ENCODE peak calls at places on chromosomes 1 and 21, in seven cellular contexts. R is SK-N-SH, J is endothelial cell of umbilical vein, F is neural progenitor cell, T is HCT116, H is GM23248, V is fibroblast of lung. G is an unnamed sample.

GRCh38 chr1:160491017-160491416 is 32.0 kb downstream of the SLAMF6 start:
- DNase-seq in R (no peak), J (no peak), T (no peak), H (no peak), F (no peak), V (no peak), G (peak; percentile 45)

GRCh38 chr1:236065509-236066005 is 667 bp upstream of the NID1 start:
- DNase-seq in F (peak; percentile 26), H (peak; percentile 14), J (no peak), T (no peak), V (no peak), R (no peak), G (no peak)

GRCh38 chr1:196563768-196564167 is 44.5 kb downstream of the KCNT2 start:
- DNase-seq in F (no peak), V (no peak), H (no peak), J (no peak), R (no peak), T (no peak), G (no peak)

GRCh38 chr1:153520818-153521476 is 14.8 kb downstream of the S100A6 start:
- DNase-seq in V (no peak), H (no peak), F (no peak), J (no peak), R (peak; percentile 63), T (no peak), G (no peak)

GRCh38 chr1:50047916-50048694 is 24.4 kb upstream of the AGBL4 start:
- DNase-seq in F (peak; percentile 1), R (peak; percentile 87), J (no peak), T (no peak), V (no peak), H (no peak), G (no peak)

GRCh38 chr1:234579967-234580366 is 30.0 kb downstream of the IRF2BP2 start:
- DNase-seq in V (no peak), H (peak; percentile 36), R (no peak), T (no peak), F (no peak), J (peak; percentile 14), G (peak; percentile 42)

GRCh38 chr1:71950579-71950978 is 331.8 kb downstream of the NEGR1 start:
- DNase-seq in R (no peak), V (no peak), H (no peak), F (no peak), T (no peak), J (no peak), G (no peak)

GRCh38 chr1:58836396-58836795 is 52.5 kb upstream of the JUN start:
- DNase-seq in F (no peak), H (no peak), R (no peak), J (peak; percentile 47), T (no peak), V (no peak), G (no peak)

GRCh38 chr1:64966158-64966963 is at the start of gene JAK1:
- DNase-seq in T (no peak), R (peak; percentile 99), V (peak; percentile 73), J (peak; percentile 76), H (peak; percentile 91), F (peak; percentile 95), G (peak; percentile 93)

GRCh38 chr1:214469290-214469689 is 82.1 kb downstream of the PTPN14 start:
- DNase-seq in V (no peak), R (no peak), J (no peak), F (no peak), T (no peak), H (no peak), G (no peak)

GRCh38 chr1:247077234-247077633 is 1.4 kb downstream of the ZNF670 start:
- DNase-seq in V (peak; percentile 25), F (no peak), H (peak; percentile 36), J (peak; percentile 7), R (no peak), T (no peak), G (no peak)

GRCh38 chr1:54163051-54163450 is 10.3 kb upstream of the CDCP2 start:
- DNase-seq in F (no peak), H (no peak), T (no peak), J (no peak), V (no peak), R (no peak), G (no peak)

DNA sequence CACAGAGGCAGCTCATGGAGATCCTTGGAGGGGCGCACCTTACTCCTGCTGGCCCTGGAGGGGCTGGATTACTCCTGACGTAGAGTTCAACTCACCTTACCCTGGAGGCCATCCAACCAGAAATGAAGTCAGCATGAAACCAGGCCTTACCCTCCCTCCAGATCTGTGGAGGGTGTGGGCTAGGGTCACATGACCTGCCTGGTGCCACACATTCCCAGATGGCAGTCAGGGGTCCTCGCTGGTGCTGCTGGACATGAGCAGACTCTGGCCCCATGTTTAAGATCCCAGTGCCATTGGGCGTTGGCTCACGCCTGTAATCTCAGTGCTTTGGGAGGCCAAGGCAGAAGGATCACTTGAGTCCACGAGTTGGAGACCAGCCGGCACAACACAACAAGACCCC is 4.5 kb downstream of the C21orf58 start:
- DNase-seq in V (no peak), R (no peak), F (no peak), J (no peak), H (no peak), T (no peak), G (no peak)
- H3K36me3 ChIP-seq in V (peaks cover 4% of the 10 kb centered on the region), R (peaks cover 3% of the 10 kb centered on the region), F (no peaks in the 10 kb centered on the region), J (no peaks in the 10 kb centered on the region), H (no peaks in the 10 kb centered on the region), T (no peaks in the 10 kb centered on the region), G (peaks cover 88% of the 10 kb centered on the region)

GRCh38 chr1:240350910-240351331 is 259.2 kb downstream of the FMN2 start:
- DNase-seq in F (no peak), V (peak; percentile 97), H (peak; percentile 91), R (no peak), T (no peak), J (no peak), G (no peak)
- H3K79me2 ChIP-seq in F (no peaks in the 10 kb centered on the region), V (no peaks in the 10 kb centered on the region), H (peaks cover 48% of the 10 kb centered on the region), R (peaks cover 60% of the 10 kb centered on the region), T (no peaks in the 10 kb centered on the region), J (no peaks in the 10 kb centered on the region), G (no peaks in the 10 kb centered on the region)

DNA sequence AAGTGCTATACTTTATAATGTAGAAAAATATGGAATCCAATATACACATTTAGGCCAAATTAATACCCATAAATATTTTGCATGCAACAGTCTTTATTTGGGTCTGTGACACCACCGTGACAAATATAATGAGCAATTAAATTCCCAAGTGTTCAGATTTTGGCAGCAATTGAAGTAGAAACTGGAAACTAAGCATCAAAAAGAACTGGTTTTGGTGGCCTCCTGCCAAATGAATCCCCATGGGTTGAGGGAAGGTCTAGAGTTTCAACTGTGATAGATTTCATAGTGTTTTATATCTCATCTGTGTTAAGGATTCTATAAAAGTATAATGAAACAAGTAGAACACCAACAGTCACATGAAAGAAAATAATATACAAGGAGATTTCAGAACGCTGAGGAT is 88.3 kb downstream of the DPYD start:
- DNase-seq in F (no peak), T (no peak), R (no peak), H (no peak), J (no peak), V (peak; percentile 43), G (no peak)
- H3K4me2 ChIP-seq in F (no peak overlapping the region), T (no peak overlapping the region), R (no peak overlapping the region), H (no peak overlapping the region), J (no peak overlapping the region), V (no peak overlapping the region), G (no peak overlapping the region)

GRCh38 chr1:183914283-183914682 is 109.4 kb downstream of the RGL1 start:
- DNase-seq in F (no peak), V (peak; percentile 26), H (peak; percentile 81), J (peak; percentile 62), T (no peak), R (no peak), G (no peak)

GRCh38 chr1:183913556-183913955 is 108.6 kb downstream of the RGL1 start:
- DNase-seq in H (peak; percentile 71), V (peak; percentile 59), J (no peak), R (no peak), F (no peak), T (no peak), G (no peak)

GRCh38 chr1:183911285-183911684 is 106.4 kb downstream of the RGL1 start:
- DNase-seq in R (no peak), H (no peak), J (no peak), T (no peak), V (no peak), F (no peak), G (peak; percentile 76)

GRCh38 chr1:183910780-183911179 is 105.9 kb downstream of the RGL1 start:
- DNase-seq in F (no peak), V (no peak), H (no peak), T (no peak), R (no peak), J (no peak), G (no peak)

GRCh38 chr1:183912265-183912886 is 107.5 kb downstream of the RGL1 start:
- DNase-seq in V (no peak), J (no peak), T (no peak), F (no peak), H (no peak), R (no peak), G (peak; percentile 60)
- H3K36me3 ChIP-seq in V (peaks cover 6% of the 10 kb centered on the region), J (peaks cover 10% of the 10 kb centered on the region), T (no peaks in the 10 kb centered on the region), F (no peaks in the 10 kb centered on the region), H (peaks cover 14% of the 10 kb centered on the region), R (peaks cover 19% of the 10 kb centered on the region), G (no peaks in the 10 kb centered on the region)

GRCh38 chr1:202186327-202186726 is 7.3 kb upstream of the LGR6 start:
- DNase-seq in J (no peak), R (no peak), T (no peak), F (no peak), V (no peak), H (no peak), G (no peak)

GRCh38 chr1:202187040-202187671 is 6.4 kb upstream of the LGR6 start:
- DNase-seq in T (no peak), R (no peak), J (no peak), F (no peak), H (no peak), V (no peak), G (no peak)

GRCh38 chr1:202189919-202190715 is 3.5 kb upstream of the LGR6 start:
- DNase-seq in F (no peak), R (no peak), V (no peak), J (no peak), T (no peak), H (peak; percentile 45), G (no peak)

GRCh38 chr1:202187697-202188407 is 5.7 kb upstream of the LGR6 start:
- DNase-seq in V (no peak), R (no peak), H (no peak), F (no peak), T (no peak), J (no peak), G (no peak)

GRCh38 chr1:202189012-202189790 is 4.4 kb upstream of the LGR6 start:
- DNase-seq in H (peak; percentile 75), J (peak; percentile 33), V (peak; percentile 28), R (peak; percentile 84), F (peak; percentile 92), T (no peak), G (peak; percentile 73)
- H3K79me2 ChIP-seq in H (no peaks in the 10 kb centered on the region), J (no peaks in the 10 kb centered on the region), V (no peaks in the 10 kb centered on the region), R (no peaks in the 10 kb centered on the region), F (no peaks in the 10 kb centered on the region), T (no peaks in the 10 kb centered on the region), G (no peaks in the 10 kb centered on the region)

GRCh38 chr1:203858055-203858454 is 3.3 kb upstream of the SNRPE start:
- DNase-seq in V (peak; percentile 88), J (peak; percentile 41), R (no peak), H (peak; percentile 86), F (no peak), T (no peak), G (no peak)
- H3K4me2 ChIP-seq in V (no peak overlapping the region), J (peak overlapping the region; percentile 31), R (no peak overlapping the region), H (peak overlapping the region; percentile 26), F (no peak overlapping the region), T (no peak overlapping the region), G (no peak overlapping the region)

G was measured in OCI-LY7.